ENCODE peak calls at places on chromosome 11, in seven cellular contexts. X is NCI-H1092 treated with DMSO at 0.1 percent for 48 hours; Z is activated T-helper 1 cell treated with Interleukin-2 at 50 U/mL for 16 hours; Q is activated CD4-positive, alpha-beta T cell treated with anti-CD3 and anti-CD28 coated beads, Interleukin-2, amount 50 U/mL, for 48 hours; Y is CD8-positive, alpha-beta memory T cell; N is iris pigment epithelial cell; D is C1 segment of cervical spinal cord. F is an unnamed sample.

GRCh38 chr11:57224537-57224936 is 12.5 kb downstream of the APLNR start:
- DNase-seq in D (no peak), N (peak; percentile 78), Y (no peak), X (no peak), Z (no peak), Q (no peak), F (no peak)

GRCh38 chr11:30960387-30960992 is 374.3 kb upstream of the MPPED2 start:
- DNase-seq in N (peak; percentile 61), X (peak; percentile 39), Y (no peak), Q (no peak), Z (no peak), D (no peak), F (no peak)

GRCh38 chr11:20310137-20310536 is 53.4 kb upstream of the HTATIP2 start:
- DNase-seq in N (no peak), Q (no peak), Z (no peak), D (peak; percentile 57), X (no peak), Y (no peak), F (no peak)

GRCh38 chr11:14347494-14347893 is 11.5 kb downstream of the RRAS2 start:
- DNase-seq in N (no peak), Q (no peak), Z (no peak), Y (no peak), D (no peak), X (no peak), F (no peak)

GRCh38 chr11:120912504-120912903 is 111.4 kb upstream of the TBCEL start:
- DNase-seq in X (peak; percentile 48), Q (no peak), Z (no peak), Y (no peak), D (no peak), N (peak; percentile 65), F (no peak)

GRCh38 chr11:13440100-13440855 is 22.7 kb downstream of the BTBD10 start:
- DNase-seq in Q (no peak), Z (no peak), D (no peak), X (no peak), Y (no peak), N (peak; percentile 96), F (no peak)

GRCh38 chr11:76164861-76165751 is 41.2 kb downstream of the WNT11 start:
- DNase-seq in Z (no peak), X (no peak), Q (no peak), Y (no peak), D (no peak), N (no peak), F (no peak)

GRCh38 chr11:396948-397548 is 3.0 kb downstream of the PKP3 start:
- DNase-seq in Y (peak; percentile 36), Q (peak; percentile 68), Z (peak; percentile 39), D (peak; percentile 20), N (peak; percentile 55), X (peak; percentile 28), F (no peak)

GRCh38 chr11:13238879-13239514 is 38.6 kb upstream of the BMAL1 start:
- DNase-seq in D (peak; percentile 3), Q (peak; percentile 60), X (peak; percentile 26), N (peak; percentile 47), Y (peak; percentile 18), Z (peak; percentile 28), F (peak; percentile 31)

GRCh38 chr11:88651556-88651955 is 314.0 kb upstream of the CTSC start:
- DNase-seq in Q (no peak), Y (no peak), Z (no peak), N (no peak), D (no peak), X (no peak), F (no peak)

GRCh38 chr11:1310772-1311468 is 1.5 kb upstream of the TOLLIP start:
- DNase-seq in N (no peak), D (no peak), Z (peak; percentile 32), Q (peak; percentile 56), Y (peak; percentile 55), X (no peak), F (peak; percentile 27)

GRCh38 chr11:108870373-108871020 is 205.6 kb downstream of the DDX10 start:
- DNase-seq in Y (no peak), Z (no peak), X (no peak), N (peak; percentile 86), D (no peak), Q (no peak), F (no peak)

GRCh38 chr11:95736268-95737208 is 53.0 kb downstream of the FAM76B start:
- DNase-seq in D (no peak), Z (no peak), N (no peak), Q (no peak), Y (no peak), X (no peak), F (no peak)

GRCh38 chr11:57527056-57527631 is 3.4 kb downstream of the TIMM10 start:
- DNase-seq in Z (peak; percentile 40), Q (peak; percentile 86), Y (peak; percentile 64), X (peak; percentile 63), D (no peak), N (peak; percentile 52), F (peak; percentile 63)

GRCh38 chr11:114215871-114216803 is 80.1 kb upstream of the NNMT start:
- DNase-seq in Y (no peak), Q (no peak), N (no peak), X (no peak), Z (no peak), D (no peak), F (no peak)

GRCh38 chr11:45994421-45995341 is 72.2 kb downstream of the LARGE2 start:
- DNase-seq in Z (no peak), Q (no peak), D (no peak), N (peak; percentile 59), X (no peak), Y (no peak), F (no peak)